ENCODE peak calls at places on chromosomes 3 and 15, in five cellular contexts. Z, O, E, Q and K are unnamed samples.

GRCh38 chr3:151014619-151015018 is 42.1 kb upstream of the CLRN1 start:
- DNase-seq in E (no peak), Z (no peak), O (no peak), Q (no peak), K (no peak)

GRCh38 chr15:44029940-44030568 is 165.0 kb downstream of the FRMD5 start:
- DNase-seq in Q (no peak), O (no peak), Z (no peak), E (peak), K (no peak)

GRCh38 chr15:60957111-60957510 is 272.0 kb downstream of the RORA start:
- DNase-seq in Q (no peak), Z (no peak), E (no peak), O (no peak), K (no peak)

GRCh38 chr15:49669288-49669687 is 48.4 kb downstream of the DTWD1 start:
- DNase-seq in Z (no peak), O (no peak), Q (no peak), E (no peak), K (no peak)

GRCh38 chr3:37129871-37130270 is 44.5 kb downstream of the LRRFIP2 start:
- DNase-seq in E (no peak), Z (no peak), O (no peak), Q (no peak), K (no peak)

GRCh38 chr15:38699633-38700230 is 135.1 kb upstream of the RASGRP1 start:
- DNase-seq in E (peak), Q (peak), Z (peak), O (peak), K (peak)

GRCh38 chr3:65902304-65902793 is 136.4 kb downstream of the MAGI1 start:
- DNase-seq in O (no peak), Z (no peak), E (no peak), Q (no peak), K (no peak)

GRCh38 chr3:108283006-108283405 is 13.3 kb upstream of the HHLA2 start:
- DNase-seq in E (no peak), Z (no peak), O (no peak), Q (no peak), K (peak)

GRCh38 chr15:88049509-88049908 is 207.0 kb downstream of the NTRK3 start:
- DNase-seq in Z (no peak), O (no peak), E (no peak), Q (no peak), K (no peak)

GRCh38 chr15:83871808-83872559 is 218.1 kb downstream of the ADAMTSL3 start:
- DNase-seq in E (peak), Z (no peak), Q (no peak), O (no peak), K (no peak)